ENCODE peak calls at places on chromosomes 1 and 21, in nine cellular contexts. C is HCEC 1CT; H is posterior vena cava; L is NCI-H446; A is activated CD4-positive, alpha-beta T cell treated with anti-CD3 and anti-CD28 coated beads, Interleukin-2, amount 50 U/mL, for 4 hours; J is effector CD4-positive, alpha-beta T cell; G is AG09319; P is stimulated activated CD4-positive, alpha-beta T cell treated with anti-CD3 and anti-CD28 coated beads, Interleukin-1b, Interleukin-23, amount 100 ng/mL, for 24 hours; Q is activated naive CD8-positive, alpha-beta T cell treated with anti-CD3 and anti-CD28 coated beads, Interleukin-2, amount 50 U/mL, for 16 hours. I is an unnamed sample.
A peak's percentile ranks its signal among the peaks of the same experiment; 100 is the strongest.

GRCh38 chr1:183419399-183419798 is 1.2 kb upstream of the NMNAT2 start:
- DNase-seq in C (no peak), H (no peak), L (no peak), A (no peak), J (no peak), G (no peak), P (no peak), Q (no peak), I (no peak)

GRCh38 chr1:74343191-74343590 is 108.0 kb downstream of the TNNI3K start:
- DNase-seq in C (no peak), H (no peak), L (peak; percentile 79), A (no peak), J (no peak), G (no peak), P (no peak), Q (no peak), I (peak; percentile 99)

GRCh38 chr1:17438977-17439249 is 564 bp downstream of the RCC2 start:
- DNase-seq in C (no peak), H (no peak), L (no peak), A (no peak), J (no peak), G (no peak), P (no peak), Q (no peak), I (no peak)

GRCh38 chr1:159012495-159012894 is 2.8 kb downstream of the IFI16 start:
- DNase-seq in C (peak; percentile 24), H (no peak), L (no peak), A (peak; percentile 49), J (peak; percentile 35), G (no peak), P (no peak), Q (no peak), I (no peak)

GRCh38 chr1:66920543-66920942 is 4.1 kb downstream of the DNAI4 start:
- DNase-seq in C (no peak), H (no peak), L (no peak), A (no peak), J (no peak), G (no peak), P (no peak), Q (no peak), I (no peak)

GRCh38 chr1:200372095-200372884 is 37.5 kb downstream of the ZNF281 start:
- DNase-seq in C (peak; percentile 93), H (no peak), L (no peak), A (no peak), J (no peak), G (no peak), P (no peak), Q (no peak), I (no peak)

GRCh38 chr1:105909811-105910210 is 1146.7 kb upstream of the PRMT6 start:
- DNase-seq in C (no peak), H (no peak), L (no peak), A (no peak), J (no peak), G (no peak), P (no peak), Q (no peak), I (no peak)

GRCh38 chr21:36663033-36663855 is 35.7 kb upstream of the SIM2 start:
- DNase-seq in C (no peak), H (no peak), L (no peak), A (no peak), J (no peak), G (no peak), P (no peak), Q (no peak), I (no peak)

GRCh38 chr1:192980856-192981255 is 78.3 kb downstream of the UCHL5 start:
- DNase-seq in C (peak; percentile 3), H (no peak), L (no peak), A (no peak), J (no peak), G (no peak), P (no peak), Q (no peak), I (no peak)

GRCh38 chr1:201954263-201955008 is 867 bp upstream of the TIMM17A start:
- DNase-seq in C (no peak), H (no peak), L (no peak), A (no peak), J (no peak), G (no peak), P (peak; percentile 2), Q (no peak), I (no peak)

GRCh38 chr1:178146456-178146855 is 52.6 kb downstream of the RASAL2 start:
- DNase-seq in C (no peak), H (no peak), L (peak; percentile 30), A (no peak), J (no peak), G (no peak), P (no peak), Q (no peak), I (no peak)

GRCh38 chr1:33170351-33171274 is 11.2 kb downstream of the TRIM62 start:
- DNase-seq in C (no peak), H (peak; percentile 31), L (no peak), A (no peak), J (no peak), G (no peak), P (no peak), Q (no peak), I (no peak)

I was measured in NCI-H524 treated with DMSO at 0.1 percent for 48 hours.